ENCODE peak calls at places on chromosomes 4 and X, in nine cellular contexts. One of them, this sample, is unnamed.
A peak's percentile ranks its signal among the peaks of the same experiment; 100 is the strongest.

GRCh38 chr4:169208516-169208915 is 62.2 kb downstream of the SH3RF1 start:
- DNase-seq in HL-60: no peak
- DNase-seq in AG08395: no peak
- DNase-seq in dermis blood vessel endothelial cell: no peak
- DNase-seq in neuronal stem cell: no peak
- DNase-seq in GM23338: no peak
- DNase-seq in A549: no peak
- DNase-seq in M059J: peak; percentile 20
- DNase-seq in coronary artery: no peak
- DNase-seq in this sample: no peak

GRCh38 chr4:47551682-47552081 is 66.6 kb downstream of the ATP10D start:
- DNase-seq in dermis blood vessel endothelial cell: no peak
- DNase-seq in M059J: peak; percentile 73
- DNase-seq in A549: no peak
- DNase-seq in HL-60: no peak
- DNase-seq in AG08395: peak; percentile 42
- DNase-seq in coronary artery: no peak
- DNase-seq in neuronal stem cell: no peak
- DNase-seq in GM23338: no peak
- DNase-seq in this sample: no peak

GRCh38 chr4:101958547-101958946 is 168.0 kb downstream of the BANK1 start:
- DNase-seq in neuronal stem cell: no peak
- DNase-seq in dermis blood vessel endothelial cell: no peak
- DNase-seq in M059J: no peak
- DNase-seq in HL-60: no peak
- DNase-seq in AG08395: no peak
- DNase-seq in A549: no peak
- DNase-seq in coronary artery: no peak
- DNase-seq in GM23338: no peak
- DNase-seq in this sample: no peak

GRCh38 chr4:52870225-52870624 is 8.1 kb downstream of the RASL11B start:
- DNase-seq in neuronal stem cell: no peak
- DNase-seq in A549: no peak
- DNase-seq in HL-60: no peak
- DNase-seq in dermis blood vessel endothelial cell: no peak
- DNase-seq in AG08395: no peak
- DNase-seq in GM23338: no peak
- DNase-seq in coronary artery: no peak
- DNase-seq in M059J: no peak
- DNase-seq in this sample: no peak

GRCh38 chrX:41984628-41985027 is 61.3 kb upstream of the CASK start:
- DNase-seq in HL-60: no peak
- DNase-seq in M059J: peak; percentile 68
- DNase-seq in dermis blood vessel endothelial cell: no peak
- DNase-seq in A549: no peak
- DNase-seq in AG08395: no peak
- DNase-seq in neuronal stem cell: no peak
- DNase-seq in GM23338: no peak
- DNase-seq in coronary artery: no peak
- DNase-seq in this sample: no peak

GRCh38 chr4:148716361-148717063 is 274.3 kb upstream of the NR3C2 start:
- DNase-seq in GM23338: peak; percentile 65
- DNase-seq in M059J: no peak
- DNase-seq in HL-60: no peak
- DNase-seq in AG08395: no peak
- DNase-seq in A549: no peak
- DNase-seq in coronary artery: no peak
- DNase-seq in dermis blood vessel endothelial cell: peak; percentile 58
- DNase-seq in neuronal stem cell: peak; percentile 37
- DNase-seq in this sample: peak; percentile 14

GRCh38 chr4:81921757-81922159 is 450.1 kb upstream of the RASGEF1B start:
- DNase-seq in neuronal stem cell: no peak
- DNase-seq in dermis blood vessel endothelial cell: no peak
- DNase-seq in coronary artery: no peak
- DNase-seq in A549: no peak
- DNase-seq in M059J: no peak
- DNase-seq in GM23338: no peak
- DNase-seq in HL-60: no peak
- DNase-seq in AG08395: no peak
- DNase-seq in this sample: peak; percentile 53

GRCh38 chr4:126991965-126992364 is 640.8 kb upstream of the INTU start:
- DNase-seq in AG08395: peak; percentile 26
- DNase-seq in A549: no peak
- DNase-seq in GM23338: no peak
- DNase-seq in HL-60: no peak
- DNase-seq in M059J: peak; percentile 69
- DNase-seq in neuronal stem cell: no peak
- DNase-seq in dermis blood vessel endothelial cell: no peak
- DNase-seq in coronary artery: no peak
- DNase-seq in this sample: no peak

GRCh38 chr4:7539659-7540058 is 104.9 kb upstream of the PSAPL1 start:
- DNase-seq in GM23338: peak; percentile 62
- DNase-seq in AG08395: no peak
- DNase-seq in neuronal stem cell: no peak
- DNase-seq in dermis blood vessel endothelial cell: peak; percentile 7
- DNase-seq in HL-60: peak; percentile 1
- DNase-seq in coronary artery: no peak
- DNase-seq in M059J: peak; percentile 64
- DNase-seq in A549: peak; percentile 10
- DNase-seq in this sample: no peak

GRCh38 chr4:41814565-41814964 is 66.0 kb upstream of the PHOX2B start:
- DNase-seq in coronary artery: no peak
- DNase-seq in A549: no peak
- DNase-seq in dermis blood vessel endothelial cell: peak; percentile 21
- DNase-seq in GM23338: peak; percentile 74
- DNase-seq in HL-60: no peak
- DNase-seq in neuronal stem cell: no peak
- DNase-seq in AG08395: peak; percentile 25
- DNase-seq in M059J: peak; percentile 7
- DNase-seq in this sample: peak; percentile 49

GRCh38 chrX:107849747-107850478 is 24.2 kb downstream of the MID2 start:
- DNase-seq in GM23338: peak; percentile 41
- DNase-seq in A549: no peak
- DNase-seq in coronary artery: no peak
- DNase-seq in M059J: peak; percentile 22
- DNase-seq in AG08395: no peak
- DNase-seq in neuronal stem cell: no peak
- DNase-seq in HL-60: no peak
- DNase-seq in dermis blood vessel endothelial cell: peak; percentile 70
- DNase-seq in this sample: no peak

GRCh38 chrX:8043121-8043520 is 115.9 kb upstream of the PNPLA4 start:
- DNase-seq in A549: no peak
- DNase-seq in neuronal stem cell: no peak
- DNase-seq in M059J: no peak
- DNase-seq in AG08395: no peak
- DNase-seq in coronary artery: no peak
- DNase-seq in dermis blood vessel endothelial cell: no peak
- DNase-seq in GM23338: no peak
- DNase-seq in HL-60: no peak
- DNase-seq in this sample: no peak

GRCh38 chrX:150148749-150149672 is 210.7 kb upstream of the EOLA2 start:
- DNase-seq in HL-60: no peak
- DNase-seq in GM23338: no peak
- DNase-seq in coronary artery: peak; percentile 35
- DNase-seq in A549: no peak
- DNase-seq in AG08395: no peak
- DNase-seq in neuronal stem cell: no peak
- DNase-seq in M059J: peak; percentile 79
- DNase-seq in dermis blood vessel endothelial cell: no peak
- DNase-seq in this sample: no peak

GRCh38 chrX:119266364-119266995 is 30.4 kb downstream of the PGRMC1 start:
- DNase-seq in AG08395: peak; percentile 59
- DNase-seq in coronary artery: no peak
- DNase-seq in dermis blood vessel endothelial cell: peak; percentile 42
- DNase-seq in neuronal stem cell: no peak
- DNase-seq in A549: peak; percentile 24
- DNase-seq in GM23338: peak; percentile 35
- DNase-seq in HL-60: no peak
- DNase-seq in M059J: peak; percentile 32
- DNase-seq in this sample: peak; percentile 29

GRCh38 chrX:123920065-123920785 is 41.3 kb upstream of the STAG2 start:
- DNase-seq in coronary artery: no peak
- DNase-seq in HL-60: no peak
- DNase-seq in AG08395: peak; percentile 55
- DNase-seq in GM23338: no peak
- DNase-seq in M059J: peak; percentile 83
- DNase-seq in neuronal stem cell: no peak
- DNase-seq in A549: peak; percentile 43
- DNase-seq in dermis blood vessel endothelial cell: peak; percentile 61
- DNase-seq in this sample: no peak

GRCh38 chrX:118109065-118109464 is 7.5 kb downstream of the KLHL13 start:
- DNase-seq in coronary artery: no peak
- DNase-seq in HL-60: no peak
- DNase-seq in AG08395: no peak
- DNase-seq in neuronal stem cell: no peak
- DNase-seq in A549: no peak
- DNase-seq in M059J: no peak
- DNase-seq in GM23338: no peak
- DNase-seq in dermis blood vessel endothelial cell: no peak
- DNase-seq in this sample: no peak

GRCh38 chr4:99323761-99324160 is 2.6 kb upstream of the ADH1B start:
- DNase-seq in GM23338: no peak
- DNase-seq in HL-60: no peak
- DNase-seq in A549: no peak
- DNase-seq in neuronal stem cell: no peak
- DNase-seq in dermis blood vessel endothelial cell: no peak
- DNase-seq in M059J: no peak
- DNase-seq in AG08395: peak; percentile 25
- DNase-seq in coronary artery: no peak
- DNase-seq in this sample: no peak

GRCh38 chrX:18558799-18559198 is 113.1 kb downstream of the RS1 start:
- DNase-seq in neuronal stem cell: no peak
- DNase-seq in coronary artery: no peak
- DNase-seq in HL-60: no peak
- DNase-seq in M059J: no peak
- DNase-seq in GM23338: no peak
- DNase-seq in A549: no peak
- DNase-seq in dermis blood vessel endothelial cell: no peak
- DNase-seq in AG08395: no peak
- DNase-seq in this sample: no peak

GRCh38 chr4:117203231-117203630 is 117.9 kb upstream of the TRAM1L1 start:
- DNase-seq in HL-60: no peak
- DNase-seq in A549: no peak
- DNase-seq in AG08395: no peak
- DNase-seq in M059J: no peak
- DNase-seq in dermis blood vessel endothelial cell: no peak
- DNase-seq in neuronal stem cell: no peak
- DNase-seq in GM23338: no peak
- DNase-seq in coronary artery: no peak
- DNase-seq in this sample: no peak

GRCh38 chr4:121551881-121552280 is 144.9 kb downstream of the ANXA5 start:
- DNase-seq in dermis blood vessel endothelial cell: peak; percentile 75
- DNase-seq in coronary artery: no peak
- DNase-seq in neuronal stem cell: no peak
- DNase-seq in AG08395: no peak
- DNase-seq in HL-60: no peak
- DNase-seq in M059J: peak; percentile 40
- DNase-seq in A549: no peak
- DNase-seq in GM23338: no peak
- DNase-seq in this sample: no peak

GRCh38 chr4:182874946-182875345 is 42.2 kb downstream of the DCTD start:
- DNase-seq in coronary artery: no peak
- DNase-seq in A549: no peak
- DNase-seq in dermis blood vessel endothelial cell: no peak
- DNase-seq in M059J: no peak
- DNase-seq in GM23338: no peak
- DNase-seq in neuronal stem cell: no peak
- DNase-seq in HL-60: no peak
- DNase-seq in AG08395: no peak
- DNase-seq in this sample: no peak

GRCh38 chr4:101865501-101866062 is 75.1 kb downstream of the BANK1 start:
- DNase-seq in HL-60: no peak
- DNase-seq in M059J: peak; percentile 65
- DNase-seq in AG08395: peak; percentile 36
- DNase-seq in neuronal stem cell: no peak
- DNase-seq in coronary artery: no peak
- DNase-seq in dermis blood vessel endothelial cell: no peak
- DNase-seq in GM23338: no peak
- DNase-seq in A549: peak; percentile 35
- DNase-seq in this sample: no peak

GRCh38 chrX:73068467-73069364 is 10.6 kb downstream of the PABPC1L2A start:
- DNase-seq in coronary artery: no peak
- DNase-seq in AG08395: no peak
- DNase-seq in A549: no peak
- DNase-seq in M059J: no peak
- DNase-seq in HL-60: no peak
- DNase-seq in neuronal stem cell: no peak
- DNase-seq in GM23338: no peak
- DNase-seq in dermis blood vessel endothelial cell: no peak
- DNase-seq in this sample: no peak

GRCh38 chr4:137393043-137393442 is 139.3 kb downstream of the PCDH18 start:
- DNase-seq in neuronal stem cell: peak; percentile 11
- DNase-seq in coronary artery: no peak
- DNase-seq in GM23338: no peak
- DNase-seq in M059J: no peak
- DNase-seq in HL-60: no peak
- DNase-seq in AG08395: no peak
- DNase-seq in A549: no peak
- DNase-seq in dermis blood vessel endothelial cell: no peak
- DNase-seq in this sample: peak; percentile 36

GRCh38 chr4:25002679-25003078 is 28.1 kb downstream of the LGI2 start:
- DNase-seq in AG08395: peak; percentile 23
- DNase-seq in A549: no peak
- DNase-seq in GM23338: no peak
- DNase-seq in dermis blood vessel endothelial cell: peak; percentile 87
- DNase-seq in M059J: no peak
- DNase-seq in HL-60: no peak
- DNase-seq in coronary artery: no peak
- DNase-seq in neuronal stem cell: no peak
- DNase-seq in this sample: no peak

GRCh38 chrX:154593201-154593600 is 8.3 kb downstream of the CTAG1A start:
- DNase-seq in GM23338: no peak
- DNase-seq in AG08395: no peak
- DNase-seq in M059J: no peak
- DNase-seq in dermis blood vessel endothelial cell: no peak
- DNase-seq in neuronal stem cell: no peak
- DNase-seq in A549: no peak
- DNase-seq in HL-60: no peak
- DNase-seq in coronary artery: peak; percentile 12
- DNase-seq in this sample: no peak